ENCODE peak calls at places on chromosomes 4 and X, in eight cellular contexts. One of them, this sample, is unnamed.

GRCh38 chrX:129522184-129523059 is 868 bp downstream of the SMARCA1 start:
- DNase-seq in K562: peak; percentile 62
- DNase-seq in GM12865: no peak
- DNase-seq in PC-9: peak; percentile 79
- DNase-seq in astrocyte of the spinal cord: peak; percentile 54
- DNase-seq in astrocyte of the cerebellum: no peak
- DNase-seq in WTC11: peak; percentile 61
- DNase-seq in fibroblast of mammary gland: peak; percentile 61
- DNase-seq in this sample: peak; percentile 87

GRCh38 chrX:153897899-153898298 is 6.6 kb upstream of the AVPR2 start:
- DNase-seq in K562: peak; percentile 95
- DNase-seq in astrocyte of the cerebellum: no peak
- DNase-seq in WTC11: no peak
- DNase-seq in fibroblast of mammary gland: no peak
- DNase-seq in astrocyte of the spinal cord: no peak
- DNase-seq in GM12865: no peak
- DNase-seq in PC-9: no peak
- DNase-seq in this sample: no peak

GRCh38 chrX:46260502-46260901 is 284.7 kb downstream of the ZNF674 start:
- DNase-seq in astrocyte of the cerebellum: no peak
- DNase-seq in GM12865: no peak
- DNase-seq in WTC11: no peak
- DNase-seq in PC-9: peak; percentile 89
- DNase-seq in astrocyte of the spinal cord: peak; percentile 45
- DNase-seq in fibroblast of mammary gland: no peak
- DNase-seq in K562: no peak
- DNase-seq in this sample: no peak

GRCh38 chr4:82268050-82268825 is 105.6 kb downstream of the HNRNPD start:
- DNase-seq in GM12865: peak; percentile 48
- DNase-seq in PC-9: no peak
- DNase-seq in WTC11: peak; percentile 52
- DNase-seq in astrocyte of the cerebellum: peak; percentile 36
- DNase-seq in fibroblast of mammary gland: peak; percentile 53
- DNase-seq in K562: peak; percentile 59
- DNase-seq in astrocyte of the spinal cord: peak; percentile 48
- DNase-seq in this sample: no peak

GRCh38 chr4:2591189-2591588 is 54.7 kb downstream of the FAM193A start:
- DNase-seq in fibroblast of mammary gland: peak; percentile 16
- DNase-seq in K562: peak; percentile 68
- DNase-seq in astrocyte of the cerebellum: no peak
- DNase-seq in PC-9: no peak
- DNase-seq in astrocyte of the spinal cord: no peak
- DNase-seq in GM12865: no peak
- DNase-seq in WTC11: peak; percentile 54
- DNase-seq in this sample: no peak

GRCh38 chrX:139120760-139121159 is 409.2 kb upstream of the FGF13 start:
- DNase-seq in PC-9: peak; percentile 67
- DNase-seq in fibroblast of mammary gland: peak; percentile 6
- DNase-seq in WTC11: no peak
- DNase-seq in astrocyte of the spinal cord: peak; percentile 6
- DNase-seq in K562: no peak
- DNase-seq in astrocyte of the cerebellum: peak; percentile 9
- DNase-seq in GM12865: no peak
- DNase-seq in this sample: no peak

GRCh38 chr4:122588453-122589238 is 32.2 kb downstream of the IL21 start:
- DNase-seq in K562: no peak
- DNase-seq in fibroblast of mammary gland: peak; percentile 79
- DNase-seq in GM12865: no peak
- DNase-seq in WTC11: no peak
- DNase-seq in PC-9: no peak
- DNase-seq in astrocyte of the spinal cord: peak; percentile 46
- DNase-seq in astrocyte of the cerebellum: no peak
- DNase-seq in this sample: no peak

GRCh38 chr4:12697970-12698369 is 786.2 kb downstream of the RAB28 start:
- DNase-seq in astrocyte of the spinal cord: no peak
- DNase-seq in WTC11: no peak
- DNase-seq in K562: no peak
- DNase-seq in PC-9: no peak
- DNase-seq in astrocyte of the cerebellum: no peak
- DNase-seq in fibroblast of mammary gland: no peak
- DNase-seq in GM12865: peak; percentile 35
- DNase-seq in this sample: no peak

GRCh38 chr4:150598906-150599305 is 17.0 kb downstream of the MAB21L2 start:
- DNase-seq in PC-9: no peak
- DNase-seq in astrocyte of the cerebellum: no peak
- DNase-seq in astrocyte of the spinal cord: no peak
- DNase-seq in WTC11: no peak
- DNase-seq in GM12865: no peak
- DNase-seq in K562: no peak
- DNase-seq in fibroblast of mammary gland: no peak
- DNase-seq in this sample: no peak

GRCh38 chr4:106329027-106329618 is 12.8 kb downstream of the AIMP1 start:
- DNase-seq in astrocyte of the cerebellum: peak; percentile 45
- DNase-seq in K562: peak; percentile 31
- DNase-seq in GM12865: peak; percentile 35
- DNase-seq in fibroblast of mammary gland: peak; percentile 60
- DNase-seq in PC-9: no peak
- DNase-seq in astrocyte of the spinal cord: peak; percentile 65
- DNase-seq in WTC11: no peak
- DNase-seq in this sample: no peak

GRCh38 chrX:1883772-1884171 is 268.9 kb downstream of the ASMT start:
- DNase-seq in astrocyte of the spinal cord: no peak
- DNase-seq in fibroblast of mammary gland: peak; percentile 40
- DNase-seq in K562: no peak
- DNase-seq in astrocyte of the cerebellum: no peak
- DNase-seq in WTC11: no peak
- DNase-seq in GM12865: no peak
- DNase-seq in PC-9: no peak
- DNase-seq in this sample: no peak

GRCh38 chr4:150852237-150852636 is 162.8 kb downstream of the LRBA start:
- DNase-seq in WTC11: no peak
- DNase-seq in fibroblast of mammary gland: no peak
- DNase-seq in astrocyte of the cerebellum: no peak
- DNase-seq in GM12865: no peak
- DNase-seq in K562: no peak
- DNase-seq in astrocyte of the spinal cord: no peak
- DNase-seq in PC-9: no peak
- DNase-seq in this sample: no peak

GRCh38 chr4:185016101-185016940 is 2.0 kb upstream of the HELT start:
- DNase-seq in astrocyte of the cerebellum: no peak
- DNase-seq in K562: no peak
- DNase-seq in WTC11: peak; percentile 35
- DNase-seq in GM12865: no peak
- DNase-seq in astrocyte of the spinal cord: no peak
- DNase-seq in PC-9: no peak
- DNase-seq in fibroblast of mammary gland: no peak
- DNase-seq in this sample: no peak

GRCh38 chr4:74682567-74683359 is 111.6 kb downstream of the BTC start:
- DNase-seq in astrocyte of the cerebellum: peak; percentile 77
- DNase-seq in K562: peak; percentile 95
- DNase-seq in fibroblast of mammary gland: peak; percentile 95
- DNase-seq in GM12865: peak; percentile 9
- DNase-seq in astrocyte of the spinal cord: peak; percentile 92
- DNase-seq in PC-9: peak; percentile 90
- DNase-seq in WTC11: peak; percentile 22
- DNase-seq in this sample: no peak

GRCh38 chr4:71595576-71596108 is 188.2 kb downstream of the GC start:
- DNase-seq in fibroblast of mammary gland: peak; percentile 4
- DNase-seq in WTC11: no peak
- DNase-seq in PC-9: no peak
- DNase-seq in K562: no peak
- DNase-seq in astrocyte of the cerebellum: no peak
- DNase-seq in astrocyte of the spinal cord: no peak
- DNase-seq in GM12865: no peak
- DNase-seq in this sample: no peak

GRCh38 chr4:8707045-8707781 is 114.6 kb downstream of the CPZ start:
- DNase-seq in PC-9: no peak
- DNase-seq in K562: no peak
- DNase-seq in astrocyte of the spinal cord: no peak
- DNase-seq in fibroblast of mammary gland: no peak
- DNase-seq in GM12865: no peak
- DNase-seq in astrocyte of the cerebellum: no peak
- DNase-seq in WTC11: peak; percentile 10
- DNase-seq in this sample: no peak

GRCh38 chr4:145887241-145887964 is 51.2 kb downstream of the ZNF827 start:
- DNase-seq in astrocyte of the cerebellum: peak; percentile 68
- DNase-seq in astrocyte of the spinal cord: peak; percentile 77
- DNase-seq in PC-9: no peak
- DNase-seq in fibroblast of mammary gland: peak; percentile 83
- DNase-seq in K562: no peak
- DNase-seq in GM12865: peak; percentile 45
- DNase-seq in WTC11: no peak
- DNase-seq in this sample: no peak

GRCh38 chr4:15368906-15369305 is 58.9 kb upstream of the C1QTNF7 start:
- DNase-seq in astrocyte of the cerebellum: peak; percentile 54
- DNase-seq in K562: no peak
- DNase-seq in WTC11: no peak
- DNase-seq in GM12865: no peak
- DNase-seq in astrocyte of the spinal cord: peak; percentile 66
- DNase-seq in fibroblast of mammary gland: peak; percentile 70
- DNase-seq in PC-9: no peak
- DNase-seq in this sample: no peak

DNA sequence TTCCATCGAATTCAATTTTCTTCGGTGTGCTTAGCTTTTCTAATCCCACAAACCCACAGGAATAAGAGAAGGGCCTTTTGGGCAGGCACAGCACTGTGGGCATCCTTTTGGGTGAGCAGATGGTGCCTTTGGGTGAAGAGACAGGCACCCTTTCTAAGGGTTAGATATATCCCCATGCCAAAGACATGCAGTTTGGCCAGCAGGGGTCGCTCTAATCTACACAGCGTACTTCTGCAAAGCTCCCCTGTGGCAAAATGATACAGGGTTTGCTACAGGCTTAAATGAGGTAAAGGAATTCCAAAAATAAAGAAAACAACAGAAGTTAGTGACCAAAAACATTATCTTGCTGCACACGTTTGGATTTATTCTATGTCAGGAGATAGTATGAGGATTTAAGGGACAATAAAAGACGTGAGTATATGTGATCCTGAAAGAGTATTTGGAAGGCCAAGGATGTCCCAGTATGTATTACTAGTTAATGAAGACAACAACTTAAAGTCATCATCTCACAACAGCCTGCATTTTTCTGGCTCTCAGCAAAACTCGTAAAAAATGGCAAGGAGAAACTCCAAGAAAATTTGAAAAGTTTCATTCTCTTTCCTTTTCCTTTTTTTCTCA is 49.5 kb downstream of the PHEX start:
- DNase-seq in K562: peak; percentile 62
- DNase-seq in astrocyte of the cerebellum: peak; percentile 16
- DNase-seq in WTC11: peak; percentile 67
- DNase-seq in GM12865: peak; percentile 64
- DNase-seq in PC-9: no peak
- DNase-seq in fibroblast of mammary gland: peak; percentile 69
- DNase-seq in astrocyte of the spinal cord: peak; percentile 59
- DNase-seq in this sample: no peak
- TF ChIP-seq CTCF in K562: peak; percentile 67
- TF ChIP-seq CTCF in astrocyte of the cerebellum: peak; percentile 60
- TF ChIP-seq CTCF in WTC11: peak; percentile 60
- TF ChIP-seq CTCF in GM12865: peak; percentile 62
- TF ChIP-seq CTCF in PC-9: peak; percentile 63
- TF ChIP-seq CTCF in fibroblast of mammary gland: peak; percentile 87
- TF ChIP-seq CTCF in astrocyte of the spinal cord: peak; percentile 64
- TF ChIP-seq CTCF in this sample: peak; percentile 61

GRCh38 chrX:44915361-44915868 is 42.4 kb downstream of the KDM6A start:
- DNase-seq in astrocyte of the cerebellum: no peak
- DNase-seq in astrocyte of the spinal cord: no peak
- DNase-seq in K562: peak; percentile 77
- DNase-seq in PC-9: no peak
- DNase-seq in WTC11: no peak
- DNase-seq in GM12865: no peak
- DNase-seq in fibroblast of mammary gland: no peak
- DNase-seq in this sample: no peak
- TF ChIP-seq CTCF in astrocyte of the cerebellum: no peak
- TF ChIP-seq CTCF in astrocyte of the spinal cord: no peak
- TF ChIP-seq CTCF in K562: no peak
- TF ChIP-seq CTCF in PC-9: no peak
- TF ChIP-seq CTCF in WTC11: no peak
- TF ChIP-seq CTCF in GM12865: no peak
- TF ChIP-seq CTCF in fibroblast of mammary gland: no peak
- TF ChIP-seq CTCF in this sample: no peak

DNA sequence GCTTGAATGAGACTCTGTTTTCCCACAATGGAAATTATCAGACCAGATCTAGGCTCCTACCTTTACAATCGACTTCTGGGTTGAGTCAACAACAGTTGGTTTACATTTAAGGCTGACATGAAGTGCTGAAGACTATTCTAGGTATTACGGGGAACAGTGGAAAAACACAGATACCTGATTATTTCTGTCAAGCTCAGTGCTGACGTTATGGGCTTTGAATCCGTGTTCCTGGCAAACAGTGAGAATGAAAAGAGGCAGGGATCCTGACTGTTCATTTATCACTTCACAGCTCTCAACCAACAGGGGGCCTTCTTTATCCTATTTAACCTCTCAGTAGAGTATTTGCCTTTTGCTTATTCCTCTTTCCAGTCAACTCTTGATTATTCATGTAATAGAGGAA is 43.1 kb downstream of the TMEM164 start:
- DNase-seq in fibroblast of mammary gland: peak; percentile 22
- DNase-seq in astrocyte of the cerebellum: no peak
- DNase-seq in K562: no peak
- DNase-seq in astrocyte of the spinal cord: no peak
- DNase-seq in WTC11: no peak
- DNase-seq in GM12865: no peak
- DNase-seq in PC-9: no peak
- DNase-seq in this sample: no peak
- TF ChIP-seq CTCF in fibroblast of mammary gland: peak; percentile 8
- TF ChIP-seq CTCF in astrocyte of the cerebellum: no peak
- TF ChIP-seq CTCF in K562: no peak
- TF ChIP-seq CTCF in astrocyte of the spinal cord: no peak
- TF ChIP-seq CTCF in WTC11: no peak
- TF ChIP-seq CTCF in GM12865: no peak
- TF ChIP-seq CTCF in PC-9: no peak
- TF ChIP-seq CTCF in this sample: peak; percentile 6

GRCh38 chr4:48904541-48905142 is 1.9 kb downstream of the OCIAD2 start:
- DNase-seq in astrocyte of the spinal cord: peak; percentile 52
- DNase-seq in K562: no peak
- DNase-seq in GM12865: no peak
- DNase-seq in WTC11: no peak
- DNase-seq in astrocyte of the cerebellum: no peak
- DNase-seq in fibroblast of mammary gland: no peak
- DNase-seq in PC-9: no peak
- DNase-seq in this sample: no peak

GRCh38 chr4:48907706-48908477 is 1.3 kb upstream of the OCIAD2 start:
- DNase-seq in WTC11: no peak
- DNase-seq in fibroblast of mammary gland: no peak
- DNase-seq in PC-9: no peak
- DNase-seq in K562: peak; percentile 9
- DNase-seq in GM12865: no peak
- DNase-seq in astrocyte of the spinal cord: no peak
- DNase-seq in astrocyte of the cerebellum: no peak
- DNase-seq in this sample: no peak

GRCh38 chr4:48905363-48906015 is 1.1 kb downstream of the OCIAD2 start:
- DNase-seq in K562: no peak
- DNase-seq in GM12865: no peak
- DNase-seq in astrocyte of the spinal cord: peak; percentile 43
- DNase-seq in fibroblast of mammary gland: peak; percentile 73
- DNase-seq in astrocyte of the cerebellum: no peak
- DNase-seq in WTC11: no peak
- DNase-seq in PC-9: peak; percentile 54
- DNase-seq in this sample: no peak

GRCh38 chr4:48908687-48909086 is 2.1 kb upstream of the OCIAD2 start:
- DNase-seq in WTC11: no peak
- DNase-seq in astrocyte of the cerebellum: no peak
- DNase-seq in K562: no peak
- DNase-seq in fibroblast of mammary gland: no peak
- DNase-seq in GM12865: no peak
- DNase-seq in astrocyte of the spinal cord: no peak
- DNase-seq in PC-9: no peak
- DNase-seq in this sample: no peak

GRCh38 chr4:48906283-48907173 is at the start of gene OCIAD2:
- DNase-seq in K562: no peak
- DNase-seq in astrocyte of the cerebellum: no peak
- DNase-seq in GM12865: peak; percentile 88
- DNase-seq in WTC11: peak; percentile 77
- DNase-seq in astrocyte of the spinal cord: peak; percentile 42
- DNase-seq in PC-9: peak; percentile 71
- DNase-seq in fibroblast of mammary gland: no peak
- DNase-seq in this sample: no peak
- TF ChIP-seq CTCF in K562: no peak
- TF ChIP-seq CTCF in astrocyte of the cerebellum: no peak
- TF ChIP-seq CTCF in GM12865: peak; percentile 10
- TF ChIP-seq CTCF in WTC11: no peak
- TF ChIP-seq CTCF in astrocyte of the spinal cord: no peak
- TF ChIP-seq CTCF in PC-9: no peak
- TF ChIP-seq CTCF in fibroblast of mammary gland: no peak
- TF ChIP-seq CTCF in this sample: no peak